ENCODE peak calls at places on chromosomes 6 and 20, in ten cellular contexts. B is sigmoid colon, O is transverse colon, A is HCT116, G is upper lobe of left lung, Z is K562, R is vagina, K is stomach, S is prostate gland, T is HepG2. W is an unnamed sample.
A peak's percentile ranks its signal among the peaks of the same experiment; 100 is the strongest.

GRCh38 chr20:52454660-52455059 is 263.1 kb upstream of the ZFP64 start:
- DNase-seq in B (no peak), O (no peak), A (no peak), G (no peak), Z (no peak), R (no peak), K (no peak), S (no peak), T (no peak), W (no peak)

GRCh38 chr6:37426945-37427510 is 6.0 kb upstream of the CMTR1 start:
- DNase-seq in B (no peak), O (no peak), A (no peak), G (no peak), Z (peak; percentile 52), R (no peak), K (no peak), S (no peak), T (no peak), W (no peak)

GRCh38 chr6:32945106-32945761 is 4.4 kb upstream of the HLA-DMB start:
- DNase-seq in B (no peak), O (peak; percentile 67), A (no peak), G (no peak), Z (no peak), R (no peak), K (no peak), S (no peak), T (no peak), W (no peak)

GRCh38 chr20:11901127-11901526 is 16.6 kb upstream of the BTBD3 start:
- DNase-seq in B (no peak), O (no peak), A (no peak), G (no peak), Z (no peak), R (no peak), K (no peak), S (no peak), T (peak; percentile 56), W (no peak)

GRCh38 chr6:135583256-135583758 is 85.8 kb upstream of the AHI1 start:
- DNase-seq in B (no peak), O (no peak), A (no peak), G (no peak), Z (no peak), R (no peak), K (no peak), S (no peak), T (no peak), W (no peak)

GRCh38 chr20:23061713-23062561 is 12.5 kb upstream of the THBD start:
- DNase-seq in B (peak; percentile 78), O (peak; percentile 17), A (no peak), G (no peak), Z (no peak), R (no peak), K (no peak), S (no peak), T (peak; percentile 29), W (no peak)

GRCh38 chr6:146803601-146804000 is 204.8 kb downstream of the ADGB start:
- DNase-seq in B (no peak), O (no peak), A (no peak), G (peak; percentile 89), Z (peak; percentile 57), R (no peak), K (no peak), S (no peak), T (no peak), W (no peak)

GRCh38 chr6:215335-216034 is 76.8 kb upstream of the DUSP22 start:
- DNase-seq in B (no peak), O (no peak), A (no peak), G (no peak), Z (no peak), R (no peak), K (no peak), S (no peak), T (no peak), W (no peak)

GRCh38 chr20:3685341-3685740 is 3.5 kb upstream of the ADAM33 start:
- DNase-seq in B (no peak), O (no peak), A (no peak), G (no peak), Z (no peak), R (no peak), K (no peak), S (no peak), T (no peak), W (no peak)

GRCh38 chr20:3689978-3690377 is 8.2 kb upstream of the ADAM33 start:
- DNase-seq in B (no peak), O (no peak), A (no peak), G (no peak), Z (no peak), R (no peak), K (no peak), S (no peak), T (no peak), W (no peak)

GRCh38 chr20:3690413-3690812 is 8.6 kb upstream of the ADAM33 start:
- DNase-seq in B (no peak), O (no peak), A (no peak), G (no peak), Z (no peak), R (no peak), K (no peak), S (no peak), T (no peak), W (no peak)

GRCh38 chr20:3687655-3688054 is 5.8 kb upstream of the ADAM33 start:
- DNase-seq in B (no peak), O (no peak), A (peak; percentile 39), G (no peak), Z (peak; percentile 59), R (no peak), K (no peak), S (no peak), T (peak; percentile 44), W (no peak)

DNA sequence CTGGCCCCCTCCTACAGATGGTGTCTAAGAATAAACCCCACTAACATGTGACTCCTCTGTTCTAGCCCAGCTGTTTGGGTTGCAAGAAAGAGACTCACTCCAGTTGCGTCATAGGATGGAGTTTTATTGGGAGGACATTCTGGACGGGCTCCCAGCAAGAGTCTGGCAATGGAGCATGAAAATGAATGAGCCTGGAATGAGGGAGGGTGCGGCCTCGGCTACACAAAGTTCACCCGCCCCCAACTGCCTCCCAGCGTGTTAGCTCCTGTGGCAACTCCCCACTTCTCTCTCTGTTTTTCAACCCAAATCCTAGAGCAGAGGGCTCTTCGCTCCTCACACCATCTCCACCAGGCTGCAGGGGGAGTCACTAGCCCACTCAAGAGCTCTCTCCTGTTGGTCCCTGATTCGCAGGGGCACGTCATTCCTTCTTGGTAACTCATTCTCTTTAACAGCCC is 5.1 kb upstream of the ADAM33 start:
- DNase-seq in B (peak; percentile 97), O (peak; percentile 81), A (no peak), G (no peak), Z (no peak), R (no peak), K (peak; percentile 52), S (peak; percentile 80), T (no peak), W (no peak)
- TF ChIP-seq POLR2AphosphoS5 in B (peak; percentile 93), O (peak; percentile 65), A (no peak), G (peak; percentile 10), Z (no peak), R (peak; percentile 96), K (peak; percentile 85), S (peak; percentile 93), T (no peak), W (no peak)

GRCh38 chr20:346640-347316 is at the start of gene NRSN2:
- DNase-seq in B (peak; percentile 85), O (peak; percentile 61), A (no peak), G (peak; percentile 93), Z (peak; percentile 72), R (no peak), K (peak; percentile 60), S (peak; percentile 47), T (peak; percentile 72), W (peak; percentile 80)

GRCh38 chr20:348972-349841 is 2.3 kb downstream of the NRSN2 start:
- DNase-seq in B (no peak), O (no peak), A (no peak), G (peak; percentile 70), Z (no peak), R (no peak), K (peak; percentile 58), S (no peak), T (no peak), W (no peak)

GRCh38 chr20:346033-346639 is 775 bp upstream of the NRSN2 start:
- DNase-seq in B (no peak), O (no peak), A (no peak), G (no peak), Z (no peak), R (no peak), K (no peak), S (no peak), T (no peak), W (no peak)

GRCh38 chr20:347317-347639 is 367 bp downstream of the NRSN2 start:
- DNase-seq in B (no peak), O (no peak), A (no peak), G (no peak), Z (no peak), R (no peak), K (no peak), S (no peak), T (no peak), W (no peak)

GRCh38 chr20:347640-348484 is 951 bp downstream of the NRSN2 start:
- DNase-seq in B (peak; percentile 98), O (peak; percentile 90), A (no peak), G (peak; percentile 95), Z (peak; percentile 98), R (no peak), K (peak; percentile 85), S (peak; percentile 88), T (peak; percentile 99), W (peak; percentile 95)
- TF ChIP-seq POLR2A in B (peak; percentile 48), O (peak; percentile 67), A (peak; percentile 70), G (peak; percentile 54), Z (peak; percentile 85), R (peak; percentile 49), K (no peak), S (peak; percentile 53), T (peak; percentile 80), W (peak; percentile 69)

DNA sequence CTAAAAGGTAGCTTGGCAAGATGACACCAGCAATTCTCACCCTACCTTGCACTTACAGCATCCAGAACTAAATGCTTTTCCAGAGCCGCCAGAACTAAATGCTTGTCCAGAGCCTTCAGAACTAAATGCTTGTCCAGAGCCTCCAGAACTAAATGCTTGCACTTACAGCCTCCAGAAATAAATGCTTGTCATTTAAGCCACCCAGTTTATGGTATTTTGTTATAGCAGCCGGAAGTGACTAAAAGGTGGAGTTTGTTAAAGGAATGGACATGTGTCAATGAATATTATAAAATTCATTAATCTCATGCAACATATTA is 133.5 kb downstream of the GPX5 start:
- DNase-seq in B (no peak), O (no peak), A (no peak), G (no peak), Z (no peak), R (no peak), K (no peak), S (no peak), T (no peak), W (no peak)
- TF ChIP-seq POLR2AphosphoS5 in B (no peak), O (no peak), A (no peak), G (no peak), Z (no peak), R (no peak), K (no peak), S (no peak), T (no peak), W (no peak)

DNA sequence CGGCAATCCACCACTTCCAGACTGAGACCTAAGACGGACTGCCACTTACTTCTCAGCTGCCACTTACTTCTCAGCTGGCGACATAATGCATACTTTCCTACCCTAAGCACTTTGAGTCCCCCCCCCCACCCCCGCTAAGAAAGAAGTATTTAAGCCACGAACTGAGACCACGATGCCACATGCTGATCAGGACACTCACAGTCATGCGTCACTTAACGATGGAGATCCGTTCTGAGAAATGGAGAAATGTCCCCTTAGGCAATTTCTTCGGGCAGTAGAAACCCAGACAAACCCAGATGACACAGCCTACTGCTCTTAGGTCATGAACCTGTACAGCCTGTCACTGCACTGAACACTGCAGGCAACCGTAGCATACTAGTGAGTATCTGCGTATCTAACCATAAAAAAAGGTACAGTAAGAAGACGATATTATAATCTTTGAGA is 690 bp downstream of the IFNGR1 start:
- DNase-seq in B (peak; percentile 83), O (peak; percentile 52), A (no peak), G (no peak), Z (peak; percentile 57), R (no peak), K (no peak), S (peak; percentile 15), T (peak; percentile 36), W (no peak)
- TF ChIP-seq POLR2A in B (no peak), O (no peak), A (no peak), G (no peak), Z (no peak), R (peak; percentile 8), K (no peak), S (no peak), T (no peak), W (peak; percentile 84)